ENCODE peak calls at places on chromosomes 3 and 15, in four cellular contexts. L is fibroblast of mammary gland, C is hepatocyte, U is BJ. R is an unnamed sample.

GRCh38 chr3:13879946-13880810 is at the start of gene WNT7A:
- DNase-seq in L (no peak), C (peak; percentile 78), U (no peak), R (no peak)

GRCh38 chr15:76961277-76962010 is 29.9 kb downstream of the RCN2 start:
- DNase-seq in L (no peak), C (no peak), U (no peak), R (no peak)

GRCh38 chr3:180408654-180409053 is 193.3 kb upstream of the TTC14 start:
- DNase-seq in L (peak; percentile 79), C (no peak), U (no peak), R (no peak)

GRCh38 chr15:48388937-48389309 is 57.7 kb downstream of the DUT start:
- DNase-seq in L (peak; percentile 52), C (no peak), U (no peak), R (no peak)

GRCh38 chr15:101159936-101160770 is 91.7 kb downstream of the CHSY1 start:
- DNase-seq in L (no peak), C (no peak), U (no peak), R (no peak)

GRCh38 chr3:32321095-32321835 is 70.4 kb upstream of the CMTM7 start:
- DNase-seq in L (no peak), C (peak; percentile 28), U (no peak), R (no peak)

GRCh38 chr15:66698318-66698961 is 3.6 kb upstream of the SMAD6 start:
- DNase-seq in L (peak; percentile 60), C (peak; percentile 91), U (no peak), R (no peak)

GRCh38 chr3:139629033-139629432 is 48.7 kb downstream of the NMNAT3 start:
- DNase-seq in L (peak; percentile 10), C (no peak), U (no peak), R (no peak)

GRCh38 chr3:22113453-22113852 is 362.4 kb upstream of the ZNF385D start:
- DNase-seq in L (peak; percentile 18), C (no peak), U (no peak), R (no peak)

GRCh38 chr3:23611737-23612295 is 193.9 kb upstream of the UBE2E1 start:
- DNase-seq in L (peak; percentile 57), C (peak; percentile 40), U (no peak), R (no peak)

GRCh38 chr3:187999821-188000220 is 154.1 kb upstream of the LPP start:
- DNase-seq in L (no peak), C (no peak), U (no peak), R (no peak)

GRCh38 chr15:76062282-76062681 is 2.5 kb downstream of the TMEM266 start:
- DNase-seq in L (no peak), C (no peak), U (no peak), R (no peak)

GRCh38 chr3:11452988-11453847 is 181.0 kb downstream of the ATG7 start:
- DNase-seq in L (peak; percentile 84), C (peak; percentile 11), U (peak; percentile 16), R (peak; percentile 25)

GRCh38 chr3:124078978-124079911 is 87.3 kb upstream of the ROPN1 start:
- DNase-seq in L (peak; percentile 56), C (peak; percentile 51), U (no peak), R (no peak)

DNA sequence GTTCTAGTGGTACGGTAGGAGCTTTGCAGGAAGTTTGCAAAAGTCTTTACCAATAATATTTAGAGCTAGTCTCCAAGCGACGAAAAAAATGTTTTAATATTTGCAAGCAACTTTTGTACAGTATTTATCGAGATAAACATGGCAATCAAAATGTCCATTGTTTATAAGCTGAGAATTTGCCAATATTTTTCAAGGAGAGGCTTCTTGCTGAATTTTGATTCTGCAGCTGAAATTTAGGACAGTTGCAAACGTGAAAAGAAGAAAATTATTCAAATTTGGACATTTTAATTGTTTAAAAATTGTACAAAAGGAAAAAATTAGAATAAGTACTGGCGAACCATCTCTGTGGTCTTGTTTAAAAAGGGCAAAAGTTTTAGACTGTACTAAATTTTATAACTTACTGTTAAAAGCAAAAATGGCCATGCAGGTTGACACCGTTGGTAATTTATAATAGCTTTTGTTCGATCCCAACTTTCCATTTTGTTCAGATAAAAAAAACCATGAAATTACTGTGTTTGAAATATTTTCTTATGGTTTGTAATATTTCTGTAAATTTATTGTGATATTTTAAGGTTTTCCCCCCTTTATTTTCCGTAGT is 2.0 kb downstream of the SOX2 start:
- DNase-seq in L (no peak), C (no peak), U (no peak), R (no peak)
- H3K4me3 ChIP-seq in L (no peak overlapping the region), C (no peak overlapping the region), U (no peak overlapping the region), R (no peak overlapping the region)

DNA sequence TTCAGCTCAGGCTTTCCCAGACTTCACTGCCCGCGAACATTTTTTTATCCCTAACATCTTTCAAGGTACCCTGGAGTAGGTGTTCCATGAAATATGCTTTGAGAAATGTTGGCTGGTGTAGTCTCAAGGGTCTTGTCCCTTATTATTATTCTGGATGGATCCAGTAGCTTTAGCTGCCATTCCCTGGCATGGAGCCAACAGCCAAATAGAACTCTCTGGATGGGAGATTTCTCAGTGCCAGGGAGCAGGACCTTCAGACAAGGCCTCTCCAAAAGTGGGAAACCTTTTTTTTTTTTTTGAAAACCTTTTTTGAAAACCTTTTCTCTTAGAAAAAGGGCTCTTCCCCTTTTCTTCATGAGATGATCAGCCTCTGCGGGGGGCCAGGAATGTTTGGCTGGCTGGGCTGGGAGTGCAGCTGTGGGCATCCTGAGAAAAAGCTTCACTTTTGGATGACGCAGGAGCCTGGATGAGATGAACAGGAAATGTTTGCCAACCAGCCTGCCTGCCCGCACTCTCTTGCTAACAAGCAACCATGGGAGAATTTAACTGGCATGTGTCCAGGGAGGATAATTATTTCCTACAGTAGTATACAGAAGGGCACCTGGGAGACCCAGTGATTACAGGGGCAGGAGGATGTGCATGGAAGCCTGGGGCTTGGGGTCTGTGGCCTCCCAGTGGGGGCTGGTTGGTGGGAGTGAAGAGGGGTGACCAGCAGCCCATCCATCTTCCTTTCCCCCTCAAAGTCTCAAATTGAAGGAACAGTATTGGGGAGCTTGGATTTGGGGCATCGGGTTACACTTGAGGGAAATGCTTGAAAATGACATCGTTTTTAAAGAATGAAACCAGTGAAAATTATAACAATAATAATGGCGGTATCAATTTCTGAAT is 109.1 kb upstream of the LRIG1 start:
- DNase-seq in L (no peak), C (peak; percentile 18), U (no peak), R (peak; percentile 84)
- H3K4me3 ChIP-seq in L (no peak overlapping the region), C (no peak overlapping the region), U (no peak overlapping the region), R (no peak overlapping the region)

DNA sequence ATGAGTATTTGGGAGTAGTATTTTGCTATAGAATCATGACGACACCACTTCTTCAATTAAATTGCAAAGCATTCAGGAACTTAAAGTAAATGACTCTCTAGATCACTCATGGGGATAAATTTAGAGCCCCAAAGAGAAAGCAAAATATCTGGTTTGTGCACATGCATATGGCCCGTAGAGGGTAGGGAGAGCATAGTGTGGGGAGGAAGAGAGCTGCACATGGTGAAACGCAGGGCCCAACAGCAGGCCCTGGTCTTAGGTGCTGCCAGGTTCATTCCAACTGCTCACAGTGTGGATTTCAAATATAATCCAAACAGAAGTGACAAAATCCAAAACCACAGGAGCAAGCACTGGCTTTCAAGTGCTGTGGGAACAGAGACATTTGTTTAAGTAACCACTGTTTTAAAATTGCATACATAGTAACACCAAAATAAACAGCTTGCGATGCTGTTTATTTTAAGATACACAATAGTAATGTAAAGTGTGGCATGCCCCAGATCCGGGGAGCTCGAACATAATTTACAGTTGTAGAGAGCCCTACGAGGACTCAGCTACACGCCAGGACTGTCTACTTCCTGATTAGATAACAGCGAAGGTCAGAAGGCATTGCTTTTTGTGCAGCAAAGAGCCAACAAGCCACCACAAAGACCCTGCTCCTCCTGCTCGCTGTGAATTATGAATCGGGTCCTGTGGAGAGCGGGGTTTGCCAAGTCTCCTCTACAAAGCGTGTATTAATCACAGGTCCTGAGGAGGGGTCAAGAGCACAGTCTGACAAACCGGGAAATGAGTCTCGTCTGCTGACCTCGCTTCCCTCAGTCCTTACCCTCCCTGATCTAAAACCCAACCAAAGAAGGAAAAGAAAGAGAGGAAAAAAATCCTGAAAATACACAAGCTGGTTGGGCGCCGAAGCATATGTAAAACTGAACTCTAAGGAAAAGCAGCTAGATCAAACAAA is 80.6 kb downstream of the MEIS2 start:
- DNase-seq in L (peak; percentile 59), C (peak; percentile 40), U (no peak), R (no peak)
- H3K4me3 ChIP-seq in L (no peak overlapping the region), C (no peak overlapping the region), U (no peak overlapping the region), R (no peak overlapping the region)

GRCh38 chr3:122013448-122013925 is 8.6 kb downstream of the ILDR1 start:
- DNase-seq in L (no peak), C (peak; percentile 28), U (no peak), R (no peak)

GRCh38 chr3:122011396-122011795 is 10.7 kb downstream of the ILDR1 start:
- DNase-seq in L (no peak), C (no peak), U (no peak), R (no peak)

GRCh38 chr3:122012821-122013220 is 9.2 kb downstream of the ILDR1 start:
- DNase-seq in L (no peak), C (no peak), U (no peak), R (no peak)

GRCh38 chr3:122010506-122010905 is 11.5 kb downstream of the ILDR1 start:
- DNase-seq in L (no peak), C (no peak), U (no peak), R (no peak)

DNA sequence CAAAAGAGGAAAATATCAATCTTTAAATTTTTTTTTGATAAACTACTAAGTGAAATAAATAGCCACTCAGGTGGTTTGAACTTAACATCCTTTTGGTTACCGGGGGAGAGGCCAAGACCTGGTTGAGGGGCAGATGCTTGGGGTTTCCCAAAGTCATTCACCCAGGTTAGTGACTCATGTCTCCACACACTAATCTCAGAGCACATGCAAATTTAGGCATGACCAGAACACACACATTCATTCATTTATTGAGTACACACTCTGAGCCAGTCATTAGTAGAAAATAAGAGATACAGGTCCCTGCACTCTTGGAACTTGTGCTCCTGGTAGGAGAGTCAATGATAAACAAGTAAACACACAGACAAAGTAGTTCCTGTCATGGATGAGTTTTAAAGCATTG is 7.3 kb downstream of the ILDR1 start:
- DNase-seq in L (no peak), C (no peak), U (no peak), R (no peak)
- H3K4me3 ChIP-seq in L (no peak overlapping the region), C (no peak overlapping the region), U (no peak overlapping the region), R (no peak overlapping the region)

GRCh38 chr15:74431116-74431515 is 2.6 kb downstream of the SEMA7A start:
- DNase-seq in L (no peak), C (no peak), U (no peak), R (no peak)

GRCh38 chr15:74428970-74429783 is 4.6 kb downstream of the SEMA7A start:
- DNase-seq in L (no peak), C (no peak), U (no peak), R (no peak)

GRCh38 chr15:74428442-74428787 is 5.3 kb downstream of the SEMA7A start:
- DNase-seq in L (no peak), C (no peak), U (no peak), R (no peak)

GRCh38 chr15:74430510-74430951 is 3.2 kb downstream of the SEMA7A start:
- DNase-seq in L (peak; percentile 43), C (no peak), U (no peak), R (no peak)

DNA sequence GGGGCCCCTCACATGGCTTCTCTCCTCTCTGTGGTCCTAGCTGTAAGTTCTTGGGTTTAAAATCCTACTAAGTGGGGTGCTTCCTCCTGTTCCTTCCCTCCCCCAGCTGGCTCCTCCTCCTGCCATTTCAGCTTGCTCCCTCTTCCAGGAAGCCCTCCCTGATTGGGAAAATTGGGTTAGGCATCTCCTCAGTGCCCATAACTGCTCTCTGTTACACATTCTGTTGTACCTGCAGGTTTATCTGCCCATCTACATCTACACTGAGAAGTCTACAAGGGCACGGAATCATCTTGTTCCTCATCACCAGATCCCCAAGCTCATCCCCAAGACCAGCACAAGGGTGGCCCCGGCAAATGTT is 4.0 kb downstream of the SEMA7A start:
- DNase-seq in L (no peak), C (no peak), U (no peak), R (no peak)
- H3K4me3 ChIP-seq in L (no peak overlapping the region), C (no peak overlapping the region), U (no peak overlapping the region), R (no peak overlapping the region)

GRCh38 chr3:119662604-119663377 is 2.4 kb upstream of the POPDC2 start:
- DNase-seq in L (peak; percentile 73), C (no peak), U (no peak), R (no peak)
- H3K4me3 ChIP-seq in L (no peak overlapping the region), C (no peak overlapping the region), U (no peak overlapping the region), R (no peak overlapping the region)